ENCODE peak calls at places on chromosomes 2 and 18, in six cellular contexts. C is LNCaP clone FGC, D is NT2/D1, F is fibroblast of lung, W is lower lobe of right lung, O is left ventricle myocardium inferior. I is an unnamed sample.

GRCh38 chr2:120541553-120541932 is 194.1 kb upstream of the GLI2 start:
- DNase-seq in C (no peak), D (no peak), F (no peak), W (no peak), O (no peak), I (no peak)

GRCh38 chr2:60549250-60550150 is 4.0 kb downstream of the BCL11A start:
- DNase-seq in C (no peak), D (no peak), F (no peak), W (peak), O (peak), I (no peak)

GRCh38 chr2:120253021-120253882 is 600 bp downstream of the RALB start:
- DNase-seq in C (no peak), D (no peak), F (peak), W (peak), O (peak), I (no peak)

GRCh38 chr2:61356261-61356957 is 114.5 kb downstream of the USP34 start:
- DNase-seq in C (no peak), D (no peak), F (peak), W (peak), O (no peak), I (no peak)

GRCh38 chr2:80102026-80102425 is 202.5 kb downstream of the LRRTM1 start:
- DNase-seq in C (no peak), D (no peak), F (peak), W (no peak), O (no peak), I (no peak)

GRCh38 chr2:218400167-218400929 is 680 bp downstream of the CTDSP1 start:
- DNase-seq in C (no peak), D (no peak), F (no peak), W (peak), O (peak), I (no peak)

GRCh38 chr2:173580869-173581268 is 226.2 kb downstream of the CDCA7 start:
- DNase-seq in C (no peak), D (no peak), F (no peak), W (no peak), O (no peak), I (no peak)

GRCh38 chr2:37916512-37917082 is 8.5 kb upstream of the RMDN2 start:
- DNase-seq in C (peak), D (no peak), F (peak), W (peak), O (peak), I (no peak)

GRCh38 chr2:65231892-65232477 is 4.4 kb downstream of the ACTR2 start:
- DNase-seq in C (no peak), D (no peak), F (peak), W (no peak), O (no peak), I (no peak)

GRCh38 chr2:175684466-175684865 is 317.6 kb downstream of the LNPK start:
- DNase-seq in C (no peak), D (peak), F (no peak), W (no peak), O (no peak), I (no peak)

GRCh38 chr18:77052656-77053309 is 79.8 kb downstream of the MBP start:
- DNase-seq in C (no peak), D (no peak), F (no peak), W (peak), O (no peak), I (no peak)

GRCh38 chr2:161381581-161381980 is 34.5 kb upstream of the TBR1 start:
- DNase-seq in C (no peak), D (no peak), F (no peak), W (no peak), O (no peak), I (no peak)

GRCh38 chr18:67876866-67877265 is 360.3 kb upstream of the DSEL start:
- DNase-seq in C (no peak), D (no peak), F (no peak), W (no peak), O (no peak), I (no peak)

GRCh38 chr18:63887424-63887823 is at the start of gene SERPINB2:
- DNase-seq in C (no peak), D (no peak), F (no peak), W (no peak), O (no peak), I (no peak)

GRCh38 chr2:176555781-176556180 is 286.5 kb downstream of the MTX2 start:
- DNase-seq in C (no peak), D (no peak), F (no peak), W (no peak), O (no peak), I (no peak)

GRCh38 chr2:220134756-220135534 is 507.5 kb downstream of the SLC4A3 start:
- DNase-seq in C (no peak), D (no peak), F (peak), W (no peak), O (no peak), I (no peak)

GRCh38 chr18:13577091-13577697 is 149.2 kb downstream of the FAM210A start:
- DNase-seq in C (no peak), D (no peak), F (no peak), W (no peak), O (no peak), I (no peak)

GRCh38 chr18:72360628-72361027 is 183.5 kb downstream of the CBLN2 start:
- DNase-seq in C (no peak), D (no peak), F (no peak), W (no peak), O (no peak), I (no peak)

GRCh38 chr2:196284033-196284844 is 112.9 kb upstream of the STK17B start:
- DNase-seq in C (no peak), D (no peak), F (no peak), W (no peak), O (no peak), I (no peak)

GRCh38 chr18:62187543-62188378 is 706 bp downstream of the RELCH start:
- DNase-seq in C (no peak), D (no peak), F (peak), W (peak), O (no peak), I (no peak)

GRCh38 chr2:143140864-143141637 is 11.8 kb downstream of the ARHGAP15 start:
- DNase-seq in C (no peak), D (no peak), F (no peak), W (no peak), O (no peak), I (no peak)

GRCh38 chr18:24326211-24326610 is 71.4 kb downstream of the OSBPL1A start:
- DNase-seq in C (no peak), D (no peak), F (no peak), W (no peak), O (peak), I (no peak)

DNA sequence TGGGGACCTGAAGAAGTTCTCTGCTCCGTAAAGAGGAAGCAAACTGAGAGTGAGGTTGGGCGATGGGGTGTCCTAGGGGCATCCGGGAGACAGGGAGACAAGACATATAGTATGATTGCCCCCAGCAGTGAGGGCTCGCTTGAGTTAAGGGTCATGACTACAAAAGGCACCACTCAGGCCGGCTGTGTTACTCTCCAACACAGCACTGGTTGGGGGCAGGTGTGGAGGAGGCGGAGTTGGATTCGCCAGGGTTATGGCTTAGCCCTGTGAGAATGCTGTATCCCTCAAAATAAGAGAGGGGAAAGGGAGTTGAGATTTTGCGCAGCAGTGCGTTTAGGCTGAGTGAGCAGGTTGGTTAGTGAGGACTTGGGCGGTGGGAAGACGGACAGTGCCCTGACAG is 12.0 kb downstream of the DYSF start:
- DNase-seq in C (no peak), D (no peak), F (no peak), W (no peak), O (no peak), I (no peak)
- H3K4me3 ChIP-seq in C (no peak), D (no peak), F (no peak), W (no peak), O (no peak), I (no peak)

GRCh38 chr2:239690651-239691631 is 290.1 kb upstream of the HDAC4 start:
- DNase-seq in C (no peak), D (no peak), F (no peak), W (peak), O (no peak), I (no peak)

GRCh38 chr2:239688098-239688497 is 287.3 kb upstream of the HDAC4 start:
- DNase-seq in C (no peak), D (no peak), F (no peak), W (peak), O (no peak), I (no peak)

GRCh38 chr2:239689985-239690384 is 289.2 kb upstream of the HDAC4 start:
- DNase-seq in C (no peak), D (no peak), F (no peak), W (peak), O (no peak), I (no peak)

GRCh38 chr2:239688840-239689239 is 288.0 kb upstream of the HDAC4 start:
- DNase-seq in C (no peak), D (no peak), F (no peak), W (no peak), O (no peak), I (no peak)

GRCh38 chr2:239689410-239689809 is 288.6 kb upstream of the HDAC4 start:
- DNase-seq in C (no peak), D (no peak), F (no peak), W (peak), O (no peak), I (no peak)
- H3K4me3 ChIP-seq in C (no peak), D (no peak), F (no peak), W (no peak), O (no peak), I (no peak)

DNA sequence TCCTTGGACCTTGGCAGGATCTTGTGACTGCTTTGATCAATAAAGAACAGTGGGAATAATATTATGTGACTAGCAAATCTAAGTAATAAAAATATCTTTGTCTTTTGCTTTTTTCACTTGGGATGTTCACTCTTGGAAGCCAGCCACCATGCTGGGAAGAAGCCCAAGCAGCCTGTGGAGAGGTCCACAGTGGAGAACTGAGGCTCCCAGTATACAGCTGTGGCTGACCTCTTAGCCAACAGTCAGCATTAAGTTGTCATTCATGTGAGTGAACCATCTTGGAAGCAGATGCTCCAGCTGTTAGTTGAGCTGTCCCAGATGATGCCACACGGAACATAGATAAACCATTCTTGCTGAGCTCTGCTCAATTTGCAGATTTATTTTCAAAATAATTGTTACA is 160.0 kb downstream of the OSR1 start:
- DNase-seq in C (no peak), D (no peak), F (peak), W (no peak), O (peak), I (no peak)
- H3K4me3 ChIP-seq in C (no peak), D (no peak), F (no peak), W (no peak), O (no peak), I (no peak)

DNA sequence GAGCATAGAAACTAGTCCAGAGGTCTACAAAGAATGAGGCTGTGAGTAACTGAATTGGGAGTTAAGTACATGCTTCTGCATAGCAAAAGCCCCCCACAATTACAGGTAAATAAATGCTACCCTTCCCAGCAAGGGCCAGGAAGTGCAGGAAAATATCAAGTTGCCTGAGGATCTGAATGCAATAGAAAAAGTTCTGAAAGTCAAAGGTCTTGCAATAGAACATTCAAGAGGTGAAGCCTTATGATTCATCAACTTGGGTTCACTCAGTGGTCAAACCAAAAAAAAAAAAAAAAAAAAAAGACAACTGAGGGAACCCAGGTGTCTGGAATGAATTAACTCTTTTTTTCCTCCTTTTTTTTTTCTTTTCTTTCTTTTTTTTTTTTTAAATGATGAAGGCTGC is 42.8 kb upstream of the RFX8 start:
- DNase-seq in C (no peak), D (peak), F (peak), W (no peak), O (no peak), I (peak)
- H3K4me3 ChIP-seq in C (no peak), D (no peak), F (no peak), W (no peak), O (no peak), I (no peak)